ENCODE peak calls at places on chromosomes 12 and 14, in eight cellular contexts. N, D, W, M, X, S, T and G are unnamed samples.

GRCh38 chr12:48764521-48764920 is 24.4 kb downstream of the ADCY6 start:
- DNase-seq in N (no peak), D (no peak), W (no peak), M (peak), X (no peak), S (peak), T (no peak), G (peak)

GRCh38 chr12:20628999-20629398 is 66.1 kb upstream of the SLCO1C1 start:
- DNase-seq in N (no peak), D (peak), W (no peak), M (no peak), X (no peak), S (no peak), T (no peak), G (no peak)

GRCh38 chr12:1993871-1994371 is 10.3 kb downstream of the DCP1B start:
- DNase-seq in N (peak), D (peak), W (no peak), M (no peak), X (no peak), S (peak), T (no peak), G (no peak)

GRCh38 chr14:58731465-58732330 is 93.9 kb downstream of the DACT1 start:
- DNase-seq in N (peak), D (no peak), W (no peak), M (no peak), X (peak), S (peak), T (no peak), G (peak)

GRCh38 chr12:100186071-100186470 is 14.5 kb upstream of the ACTR6 start:
- DNase-seq in N (peak), D (no peak), W (no peak), M (no peak), X (no peak), S (no peak), T (no peak), G (no peak)

GRCh38 chr14:84209021-84209420 is 1320.9 kb upstream of the FLRT2 start:
- DNase-seq in N (no peak), D (no peak), W (no peak), M (no peak), X (no peak), S (no peak), T (no peak), G (no peak)

GRCh38 chr12:92554316-92554905 is 148.4 kb upstream of the PLEKHG7 start:
- DNase-seq in N (no peak), D (no peak), W (no peak), M (no peak), X (no peak), S (no peak), T (no peak), G (peak)

GRCh38 chr12:121990692-121991603 is 30.7 kb upstream of the BCL7A start:
- DNase-seq in N (peak), D (no peak), W (no peak), M (no peak), X (no peak), S (no peak), T (no peak), G (peak)

GRCh38 chr14:22552001-22552826 is 36.8 kb downstream of the DAD1 start:
- DNase-seq in N (no peak), D (no peak), W (no peak), M (no peak), X (no peak), S (no peak), T (no peak), G (no peak)

GRCh38 chr14:88825078-88825458 is 617 bp downstream of the TTC8 start:
- DNase-seq in N (peak), D (no peak), W (no peak), M (no peak), X (no peak), S (no peak), T (no peak), G (no peak)